ENCODE peak calls at places on chromosomes 16 and 17, in six cellular contexts. One of them, this sample, is unnamed.

GRCh38 chr16:70561623-70562022 is 38.0 kb downstream of the SF3B3 start:
- DNase-seq in fibroblast of mammary gland: no peak
- DNase-seq in adrenal gland: no peak
- DNase-seq in pancreas: no peak
- DNase-seq in tibial nerve: no peak
- DNase-seq in GM23338: no peak
- DNase-seq in this sample: no peak

GRCh38 chr16:89579351-89579750 is 3.8 kb downstream of the CPNE7 start:
- DNase-seq in fibroblast of mammary gland: no peak
- DNase-seq in adrenal gland: no peak
- DNase-seq in pancreas: no peak
- DNase-seq in tibial nerve: no peak
- DNase-seq in GM23338: no peak
- DNase-seq in this sample: no peak

GRCh38 chr17:73644145-73645049 is at the start of gene SDK2:
- DNase-seq in fibroblast of mammary gland: no peak
- DNase-seq in adrenal gland: no peak
- DNase-seq in pancreas: no peak
- DNase-seq in tibial nerve: no peak
- DNase-seq in GM23338: peak
- DNase-seq in this sample: peak

GRCh38 chr16:17013067-17013466 is 457.7 kb downstream of the XYLT1 start:
- DNase-seq in fibroblast of mammary gland: no peak
- DNase-seq in adrenal gland: no peak
- DNase-seq in pancreas: no peak
- DNase-seq in tibial nerve: no peak
- DNase-seq in GM23338: no peak
- DNase-seq in this sample: no peak

GRCh38 chr16:82044585-82044911 is 9.5 kb downstream of the HSD17B2 start:
- DNase-seq in fibroblast of mammary gland: no peak
- DNase-seq in adrenal gland: no peak
- DNase-seq in pancreas: no peak
- DNase-seq in tibial nerve: no peak
- DNase-seq in GM23338: no peak
- DNase-seq in this sample: no peak

GRCh38 chr16:85126731-85127662 is 14.7 kb upstream of the CIBAR2 start:
- DNase-seq in fibroblast of mammary gland: peak
- DNase-seq in adrenal gland: no peak
- DNase-seq in pancreas: no peak
- DNase-seq in tibial nerve: no peak
- DNase-seq in GM23338: peak
- DNase-seq in this sample: no peak

GRCh38 chr16:69187891-69188451 is 1.0 kb downstream of the SNTB2 start:
- DNase-seq in fibroblast of mammary gland: no peak
- DNase-seq in adrenal gland: no peak
- DNase-seq in pancreas: peak
- DNase-seq in tibial nerve: peak
- DNase-seq in GM23338: peak
- DNase-seq in this sample: peak

GRCh38 chr16:2912330-2913199 is 834 bp downstream of the FLYWCH1 start:
- DNase-seq in fibroblast of mammary gland: peak
- DNase-seq in adrenal gland: peak
- DNase-seq in pancreas: peak
- DNase-seq in tibial nerve: no peak
- DNase-seq in GM23338: peak
- DNase-seq in this sample: no peak

GRCh38 chr16:50396770-50397525 is 28.2 kb upstream of the BRD7 start:
- DNase-seq in fibroblast of mammary gland: peak
- DNase-seq in adrenal gland: no peak
- DNase-seq in pancreas: no peak
- DNase-seq in tibial nerve: no peak
- DNase-seq in GM23338: no peak
- DNase-seq in this sample: no peak

GRCh38 chr16:50393461-50394214 is 24.9 kb upstream of the BRD7 start:
- DNase-seq in fibroblast of mammary gland: peak
- DNase-seq in adrenal gland: no peak
- DNase-seq in pancreas: no peak
- DNase-seq in tibial nerve: no peak
- DNase-seq in GM23338: no peak
- DNase-seq in this sample: no peak

GRCh38 chr16:50394215-50394802 is 25.5 kb upstream of the BRD7 start:
- DNase-seq in fibroblast of mammary gland: no peak
- DNase-seq in adrenal gland: no peak
- DNase-seq in pancreas: no peak
- DNase-seq in tibial nerve: no peak
- DNase-seq in GM23338: no peak
- DNase-seq in this sample: no peak

GRCh38 chr16:50398336-50398735 is 29.5 kb upstream of the BRD7 start:
- DNase-seq in fibroblast of mammary gland: no peak
- DNase-seq in adrenal gland: no peak
- DNase-seq in pancreas: no peak
- DNase-seq in tibial nerve: no peak
- DNase-seq in GM23338: no peak
- DNase-seq in this sample: no peak

DNA sequence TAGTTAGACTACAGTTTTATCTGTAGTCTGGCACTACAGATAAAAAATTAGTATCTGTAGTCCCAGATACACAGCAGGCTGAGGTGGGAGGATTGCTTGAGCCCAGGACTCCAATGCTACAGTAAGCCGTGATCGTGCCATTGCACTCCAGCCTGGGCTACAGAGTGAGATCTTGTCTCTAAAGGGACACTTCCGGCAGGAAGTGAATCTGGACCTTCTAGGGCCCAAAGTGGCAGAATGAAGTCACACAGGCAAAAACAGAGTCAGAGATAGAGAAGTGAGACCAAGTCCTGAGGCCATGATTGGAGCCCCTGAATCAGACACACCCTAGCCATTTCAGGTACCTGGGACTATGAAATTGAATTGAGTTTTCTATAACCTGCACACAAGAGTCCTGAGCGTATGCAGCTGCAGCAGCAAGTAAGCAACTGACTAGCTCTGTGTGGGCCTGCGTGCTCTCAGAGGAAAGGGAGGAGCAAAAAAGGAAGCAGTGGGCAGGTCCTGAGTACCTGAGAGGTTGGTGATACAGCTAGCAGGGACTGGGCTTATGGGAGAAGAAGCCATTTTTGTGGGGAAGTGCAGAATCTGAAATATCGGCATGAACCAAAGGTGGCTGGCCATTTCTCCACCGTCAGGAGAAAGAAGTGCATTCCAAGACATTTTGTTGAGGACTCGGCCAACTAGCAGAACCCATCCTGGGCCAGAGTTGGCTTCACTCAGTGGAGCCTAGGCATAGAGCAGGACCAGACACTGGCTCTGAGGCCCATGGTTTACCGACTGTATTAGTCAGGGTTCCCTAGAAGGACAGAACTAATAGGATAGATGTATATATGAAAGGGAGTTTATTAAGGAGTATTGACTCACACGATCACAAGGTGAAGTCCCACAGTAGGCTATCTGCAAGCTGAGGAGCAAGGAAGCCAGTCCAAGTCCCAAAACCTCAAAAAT is 27.2 kb upstream of the BRD7 start:
- DNase-seq in fibroblast of mammary gland: no peak
- DNase-seq in adrenal gland: no peak
- DNase-seq in pancreas: no peak
- DNase-seq in tibial nerve: no peak
- DNase-seq in GM23338: no peak
- DNase-seq in this sample: no peak
- H3K4me3 ChIP-seq in fibroblast of mammary gland: no peak
- H3K4me3 ChIP-seq in adrenal gland: no peak
- H3K4me3 ChIP-seq in pancreas: no peak
- H3K4me3 ChIP-seq in tibial nerve: no peak
- H3K4me3 ChIP-seq in GM23338: no peak
- H3K4me3 ChIP-seq in this sample: no peak

DNA sequence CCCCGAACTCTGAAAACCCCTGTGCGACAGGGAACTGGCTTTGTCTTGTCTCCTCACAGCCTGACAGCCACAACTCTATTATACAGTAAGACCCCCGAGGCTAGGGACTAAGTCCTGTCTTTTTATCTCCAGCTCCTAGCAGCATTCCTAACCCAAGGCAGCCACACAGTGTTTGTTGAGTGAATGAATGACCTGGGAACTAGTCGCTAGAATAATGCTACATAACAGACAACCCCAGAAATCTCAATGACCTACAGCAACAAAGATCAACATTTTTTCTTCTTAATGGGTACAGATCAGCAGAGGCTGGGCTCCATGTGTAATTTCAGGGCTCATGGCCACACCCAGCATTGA is 71.4 kb upstream of the TNRC6C start:
- DNase-seq in fibroblast of mammary gland: no peak
- DNase-seq in adrenal gland: no peak
- DNase-seq in pancreas: no peak
- DNase-seq in tibial nerve: no peak
- DNase-seq in GM23338: no peak
- DNase-seq in this sample: no peak
- H3K4me3 ChIP-seq in fibroblast of mammary gland: no peak
- H3K4me3 ChIP-seq in adrenal gland: no peak
- H3K4me3 ChIP-seq in pancreas: no peak
- H3K4me3 ChIP-seq in tibial nerve: peak
- H3K4me3 ChIP-seq in GM23338: peak
- H3K4me3 ChIP-seq in this sample: peak

DNA sequence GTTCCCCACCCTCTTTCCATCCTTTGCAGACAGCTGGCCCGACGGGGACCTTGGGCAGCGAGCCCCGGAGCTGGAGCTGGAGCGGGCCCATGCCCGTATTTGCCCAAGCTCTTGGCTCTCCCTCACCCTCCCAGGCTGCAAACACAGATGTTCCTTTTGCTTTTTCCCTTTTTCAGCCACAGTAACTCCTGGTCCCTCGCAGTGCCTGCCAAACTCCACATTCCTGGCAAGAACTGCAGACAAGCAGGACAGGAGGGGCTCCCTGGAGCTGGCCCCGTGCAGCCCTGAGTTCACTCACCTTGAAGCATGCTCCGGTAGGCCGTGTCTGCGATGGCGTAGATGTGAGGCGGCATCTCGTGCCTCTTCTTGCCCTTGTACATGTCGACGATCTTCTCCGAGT is 33.9 kb downstream of the MYH11 start:
- DNase-seq in fibroblast of mammary gland: no peak
- DNase-seq in adrenal gland: no peak
- DNase-seq in pancreas: peak
- DNase-seq in tibial nerve: no peak
- DNase-seq in GM23338: no peak
- DNase-seq in this sample: no peak
- H3K4me3 ChIP-seq in fibroblast of mammary gland: no peak
- H3K4me3 ChIP-seq in adrenal gland: no peak
- H3K4me3 ChIP-seq in pancreas: no peak
- H3K4me3 ChIP-seq in tibial nerve: no peak
- H3K4me3 ChIP-seq in GM23338: no peak
- H3K4me3 ChIP-seq in this sample: no peak

GRCh38 chr17:1196946-1197345 is 17.2 kb upstream of the ABR start:
- DNase-seq in fibroblast of mammary gland: no peak
- DNase-seq in adrenal gland: no peak
- DNase-seq in pancreas: no peak
- DNase-seq in tibial nerve: no peak
- DNase-seq in GM23338: no peak
- DNase-seq in this sample: no peak

GRCh38 chr17:1200440-1200839 is 20.7 kb upstream of the ABR start:
- DNase-seq in fibroblast of mammary gland: no peak
- DNase-seq in adrenal gland: no peak
- DNase-seq in pancreas: no peak
- DNase-seq in tibial nerve: no peak
- DNase-seq in GM23338: no peak
- DNase-seq in this sample: no peak

GRCh38 chr17:1197781-1198490 is 18.2 kb upstream of the ABR start:
- DNase-seq in fibroblast of mammary gland: no peak
- DNase-seq in adrenal gland: peak
- DNase-seq in pancreas: no peak
- DNase-seq in tibial nerve: peak
- DNase-seq in GM23338: no peak
- DNase-seq in this sample: peak

GRCh38 chr17:1201132-1201702 is 21.4 kb upstream of the ABR start:
- DNase-seq in fibroblast of mammary gland: no peak
- DNase-seq in adrenal gland: no peak
- DNase-seq in pancreas: no peak
- DNase-seq in tibial nerve: no peak
- DNase-seq in GM23338: no peak
- DNase-seq in this sample: peak

DNA sequence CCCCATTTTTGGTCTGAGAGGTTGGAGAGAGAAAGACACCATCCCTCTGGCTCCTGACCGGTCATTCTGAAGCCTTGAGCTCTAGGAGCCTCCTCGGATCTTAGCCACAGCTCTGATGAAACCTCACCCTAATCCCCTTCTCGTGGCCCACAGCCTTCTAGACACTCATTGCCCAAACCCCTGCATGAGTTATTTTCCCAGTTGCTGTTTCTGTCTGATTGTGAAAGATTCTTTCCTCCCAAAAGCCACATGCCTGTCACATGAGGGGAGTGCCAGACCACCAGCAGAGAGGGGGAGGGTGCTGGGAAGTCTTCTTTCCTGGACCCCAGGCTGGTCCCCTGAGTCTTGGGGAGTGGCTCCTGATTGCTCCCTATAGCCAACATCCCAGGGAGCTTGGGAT is 17.6 kb upstream of the ABR start:
- DNase-seq in fibroblast of mammary gland: peak
- DNase-seq in adrenal gland: no peak
- DNase-seq in pancreas: no peak
- DNase-seq in tibial nerve: no peak
- DNase-seq in GM23338: no peak
- DNase-seq in this sample: no peak
- H3K4me3 ChIP-seq in fibroblast of mammary gland: no peak
- H3K4me3 ChIP-seq in adrenal gland: no peak
- H3K4me3 ChIP-seq in pancreas: no peak
- H3K4me3 ChIP-seq in tibial nerve: no peak
- H3K4me3 ChIP-seq in GM23338: no peak
- H3K4me3 ChIP-seq in this sample: no peak

GRCh38 chr16:48153689-48154265 is 2.0 kb downstream of the ABCC12 start:
- DNase-seq in fibroblast of mammary gland: no peak
- DNase-seq in adrenal gland: no peak
- DNase-seq in pancreas: no peak
- DNase-seq in tibial nerve: no peak
- DNase-seq in GM23338: no peak
- DNase-seq in this sample: no peak
- H3K4me3 ChIP-seq in fibroblast of mammary gland: no peak
- H3K4me3 ChIP-seq in adrenal gland: no peak
- H3K4me3 ChIP-seq in pancreas: no peak
- H3K4me3 ChIP-seq in tibial nerve: no peak
- H3K4me3 ChIP-seq in GM23338: no peak
- H3K4me3 ChIP-seq in this sample: no peak

GRCh38 chr16:58814348-58814801 is 80.3 kb upstream of the GOT2 start:
- DNase-seq in fibroblast of mammary gland: peak
- DNase-seq in adrenal gland: peak
- DNase-seq in pancreas: peak
- DNase-seq in tibial nerve: no peak
- DNase-seq in GM23338: peak
- DNase-seq in this sample: no peak
- H3K4me3 ChIP-seq in fibroblast of mammary gland: no peak
- H3K4me3 ChIP-seq in adrenal gland: no peak
- H3K4me3 ChIP-seq in pancreas: no peak
- H3K4me3 ChIP-seq in tibial nerve: no peak
- H3K4me3 ChIP-seq in GM23338: peak
- H3K4me3 ChIP-seq in this sample: no peak